ENCODE peak calls at places on chromosomes 2 and 18, in four cellular contexts. One of them, this sample, is unnamed.

GRCh38 chr2:133859578-133859977 is 291.3 kb upstream of the NCKAP5 start:
- DNase-seq in GM12878: no peak
- DNase-seq in choroid plexus epithelial cell: no peak
- DNase-seq in neural progenitor cell: no peak
- DNase-seq in this sample: no peak

GRCh38 chr2:239790721-239791120 is 234.4 kb downstream of the NDUFA10 start:
- DNase-seq in choroid plexus epithelial cell: no peak
- DNase-seq in neural progenitor cell: no peak
- DNase-seq in GM12878: no peak
- DNase-seq in this sample: no peak

GRCh38 chr18:52069201-52069600 is 270.8 kb upstream of the DCC start:
- DNase-seq in neural progenitor cell: no peak
- DNase-seq in GM12878: no peak
- DNase-seq in choroid plexus epithelial cell: no peak
- DNase-seq in this sample: no peak

GRCh38 chr18:36284671-36285295 is 12.7 kb upstream of the FHOD3 start:
- DNase-seq in GM12878: peak
- DNase-seq in neural progenitor cell: peak
- DNase-seq in choroid plexus epithelial cell: peak
- DNase-seq in this sample: peak

GRCh38 chr2:23436346-23437099 is 51.5 kb downstream of the KLHL29 start:
- DNase-seq in choroid plexus epithelial cell: no peak
- DNase-seq in neural progenitor cell: no peak
- DNase-seq in GM12878: no peak
- DNase-seq in this sample: peak

GRCh38 chr2:69122271-69122670 is 109.3 kb downstream of the ANTXR1 start:
- DNase-seq in neural progenitor cell: no peak
- DNase-seq in GM12878: no peak
- DNase-seq in choroid plexus epithelial cell: peak
- DNase-seq in this sample: peak

GRCh38 chr2:101147062-101147461 is 4.1 kb downstream of the TBC1D8 start:
- DNase-seq in choroid plexus epithelial cell: no peak
- DNase-seq in neural progenitor cell: no peak
- DNase-seq in GM12878: no peak
- DNase-seq in this sample: no peak

GRCh38 chr2:212421571-212422334 is 116.8 kb downstream of the ERBB4 start:
- DNase-seq in choroid plexus epithelial cell: no peak
- DNase-seq in neural progenitor cell: no peak
- DNase-seq in GM12878: no peak
- DNase-seq in this sample: peak

GRCh38 chr2:31344447-31344846 is 70.1 kb downstream of the XDH start:
- DNase-seq in neural progenitor cell: no peak
- DNase-seq in GM12878: no peak
- DNase-seq in choroid plexus epithelial cell: no peak
- DNase-seq in this sample: no peak

GRCh38 chr2:65558748-65559147 is 126.3 kb upstream of the SPRED2 start:
- DNase-seq in choroid plexus epithelial cell: no peak
- DNase-seq in GM12878: no peak
- DNase-seq in neural progenitor cell: no peak
- DNase-seq in this sample: no peak

GRCh38 chr2:156157670-156158069 is 174.9 kb downstream of the NR4A2 start:
- DNase-seq in neural progenitor cell: peak
- DNase-seq in choroid plexus epithelial cell: no peak
- DNase-seq in GM12878: no peak
- DNase-seq in this sample: no peak

GRCh38 chr18:31248783-31249521 is 69.0 kb upstream of the DSG1 start:
- DNase-seq in choroid plexus epithelial cell: no peak
- DNase-seq in neural progenitor cell: no peak
- DNase-seq in GM12878: no peak
- DNase-seq in this sample: peak

GRCh38 chr2:11805920-11806319 is 59.5 kb downstream of the LPIN1 start:
- DNase-seq in GM12878: no peak
- DNase-seq in choroid plexus epithelial cell: no peak
- DNase-seq in neural progenitor cell: no peak
- DNase-seq in this sample: no peak

GRCh38 chr18:67144342-67144741 is 372.2 kb downstream of the DSEL start:
- DNase-seq in neural progenitor cell: no peak
- DNase-seq in GM12878: no peak
- DNase-seq in choroid plexus epithelial cell: no peak
- DNase-seq in this sample: no peak

GRCh38 chr2:20411361-20411894 is 35.4 kb upstream of the RHOB start:
- DNase-seq in neural progenitor cell: peak
- DNase-seq in GM12878: no peak
- DNase-seq in choroid plexus epithelial cell: peak
- DNase-seq in this sample: peak

GRCh38 chr2:224442092-224442999 is 40.4 kb upstream of the FAM124B start:
- DNase-seq in choroid plexus epithelial cell: peak
- DNase-seq in neural progenitor cell: no peak
- DNase-seq in GM12878: no peak
- DNase-seq in this sample: peak

GRCh38 chr2:55309441-55309840 is 40.4 kb upstream of the MTIF2 start:
- DNase-seq in GM12878: no peak
- DNase-seq in neural progenitor cell: no peak
- DNase-seq in choroid plexus epithelial cell: peak
- DNase-seq in this sample: peak

GRCh38 chr2:166373951-166374350 is 1.8 kb downstream of the SCN9A start:
- DNase-seq in neural progenitor cell: no peak
- DNase-seq in choroid plexus epithelial cell: peak
- DNase-seq in GM12878: no peak
- DNase-seq in this sample: peak

GRCh38 chr2:155975734-155976133 is 356.8 kb downstream of the NR4A2 start:
- DNase-seq in neural progenitor cell: peak
- DNase-seq in choroid plexus epithelial cell: peak
- DNase-seq in GM12878: no peak
- DNase-seq in this sample: no peak

GRCh38 chr2:11397046-11397445 is 52.6 kb upstream of the ROCK2 start:
- DNase-seq in choroid plexus epithelial cell: no peak
- DNase-seq in neural progenitor cell: no peak
- DNase-seq in GM12878: no peak
- DNase-seq in this sample: no peak

GRCh38 chr2:239247401-239248245 is 153.2 kb downstream of the HDAC4 start:
- DNase-seq in neural progenitor cell: no peak
- DNase-seq in GM12878: no peak
- DNase-seq in choroid plexus epithelial cell: no peak
- DNase-seq in this sample: no peak

GRCh38 chr18:61554946-61555361 is 221.7 kb downstream of the CDH20 start:
- DNase-seq in choroid plexus epithelial cell: peak
- DNase-seq in neural progenitor cell: no peak
- DNase-seq in GM12878: no peak
- DNase-seq in this sample: no peak

GRCh38 chr2:234095301-234095700 is 44.8 kb downstream of the SPP2 start:
- DNase-seq in neural progenitor cell: no peak
- DNase-seq in choroid plexus epithelial cell: no peak
- DNase-seq in GM12878: no peak
- DNase-seq in this sample: no peak

GRCh38 chr2:120262761-120263428 is 10.2 kb downstream of the RALB start:
- DNase-seq in choroid plexus epithelial cell: peak
- DNase-seq in GM12878: no peak
- DNase-seq in neural progenitor cell: peak
- DNase-seq in this sample: peak

GRCh38 chr2:126748929-126749518 is 93.1 kb downstream of the GYPC start:
- DNase-seq in GM12878: no peak
- DNase-seq in neural progenitor cell: no peak
- DNase-seq in choroid plexus epithelial cell: no peak
- DNase-seq in this sample: no peak

GRCh38 chr2:142883526-142883925 is 6.1 kb downstream of the KYNU start:
- DNase-seq in GM12878: no peak
- DNase-seq in neural progenitor cell: no peak
- DNase-seq in choroid plexus epithelial cell: no peak
- DNase-seq in this sample: no peak

GRCh38 chr2:142879191-142879590 is 1.7 kb downstream of the KYNU start:
- DNase-seq in GM12878: no peak
- DNase-seq in choroid plexus epithelial cell: no peak
- DNase-seq in neural progenitor cell: no peak
- DNase-seq in this sample: no peak

GRCh38 chr2:142878061-142878741 is 737 bp downstream of the KYNU start:
- DNase-seq in choroid plexus epithelial cell: no peak
- DNase-seq in GM12878: no peak
- DNase-seq in neural progenitor cell: no peak
- DNase-seq in this sample: no peak

GRCh38 chr2:142880275-142880674 is 2.8 kb downstream of the KYNU start:
- DNase-seq in GM12878: no peak
- DNase-seq in neural progenitor cell: no peak
- DNase-seq in choroid plexus epithelial cell: peak
- DNase-seq in this sample: peak

DNA sequence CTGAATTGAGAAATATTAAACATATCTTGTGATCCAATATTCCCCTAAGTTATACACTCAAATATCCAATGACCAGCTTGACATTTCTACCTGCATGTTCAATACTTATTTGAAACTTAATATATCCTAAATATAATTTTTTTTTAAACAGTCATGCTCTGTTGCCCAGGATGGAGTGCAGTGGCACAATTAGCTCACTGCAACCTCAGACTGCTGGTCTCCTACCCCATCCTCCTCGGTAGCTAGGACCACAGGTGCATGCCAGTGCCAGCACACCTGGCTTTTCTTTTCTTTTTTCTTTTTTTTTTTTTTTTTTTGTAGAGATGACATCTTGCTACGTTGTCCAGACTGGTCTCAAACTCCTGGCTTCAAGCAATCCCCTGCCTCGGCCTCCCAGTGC is 4.2 kb downstream of the KYNU start:
- DNase-seq in choroid plexus epithelial cell: no peak
- DNase-seq in GM12878: no peak
- DNase-seq in neural progenitor cell: no peak
- DNase-seq in this sample: no peak
- H3K4me3 ChIP-seq in choroid plexus epithelial cell: no peak
- H3K4me3 ChIP-seq in GM12878: no peak
- H3K4me3 ChIP-seq in neural progenitor cell: no peak
- H3K4me3 ChIP-seq in this sample: no peak

GRCh38 chr2:231667497-231667896 is 40.8 kb upstream of the PTMA start:
- DNase-seq in neural progenitor cell: no peak
- DNase-seq in GM12878: no peak
- DNase-seq in choroid plexus epithelial cell: no peak
- DNase-seq in this sample: no peak
- TF ChIP-seq CTCF in neural progenitor cell: no peak
- TF ChIP-seq CTCF in GM12878: no peak
- TF ChIP-seq CTCF in choroid plexus epithelial cell: no peak
- TF ChIP-seq CTCF in this sample: no peak

DNA sequence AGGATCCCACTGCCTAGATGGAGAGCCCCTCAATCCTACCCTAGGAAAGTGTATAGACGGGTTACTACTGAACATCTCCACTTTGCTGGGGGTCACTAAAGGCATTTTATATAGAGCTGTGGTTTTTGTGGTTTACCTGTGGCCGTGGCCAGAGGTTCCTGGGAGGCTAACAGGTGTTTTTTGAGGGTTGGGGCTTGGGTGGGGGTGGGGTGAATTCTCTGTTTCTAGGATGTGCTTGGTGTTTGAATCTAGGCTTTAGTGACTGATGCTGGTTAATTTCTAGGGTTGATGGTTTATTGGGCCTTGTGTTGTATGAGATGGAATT is 7.7 kb downstream of the HOXD8 start:
- DNase-seq in GM12878: no peak
- DNase-seq in neural progenitor cell: no peak
- DNase-seq in choroid plexus epithelial cell: no peak
- DNase-seq in this sample: no peak
- H3K4me3 ChIP-seq in GM12878: no peak
- H3K4me3 ChIP-seq in neural progenitor cell: no peak
- H3K4me3 ChIP-seq in choroid plexus epithelial cell: no peak
- H3K4me3 ChIP-seq in this sample: no peak

GRCh38 chr2:217878865-217879595 is 123.8 kb downstream of the TNS1 start:
- DNase-seq in neural progenitor cell: peak
- DNase-seq in GM12878: no peak
- DNase-seq in choroid plexus epithelial cell: no peak
- DNase-seq in this sample: no peak

GRCh38 chr2:217877866-217878265 is 124.9 kb downstream of the TNS1 start:
- DNase-seq in choroid plexus epithelial cell: no peak
- DNase-seq in neural progenitor cell: no peak
- DNase-seq in GM12878: no peak
- DNase-seq in this sample: no peak

GRCh38 chr2:217880891-217881290 is 121.9 kb downstream of the TNS1 start:
- DNase-seq in choroid plexus epithelial cell: peak
- DNase-seq in GM12878: no peak
- DNase-seq in neural progenitor cell: peak
- DNase-seq in this sample: no peak

GRCh38 chr2:217876253-217876570 is 126.6 kb downstream of the TNS1 start:
- DNase-seq in GM12878: no peak
- DNase-seq in neural progenitor cell: no peak
- DNase-seq in choroid plexus epithelial cell: no peak
- DNase-seq in this sample: no peak

DNA sequence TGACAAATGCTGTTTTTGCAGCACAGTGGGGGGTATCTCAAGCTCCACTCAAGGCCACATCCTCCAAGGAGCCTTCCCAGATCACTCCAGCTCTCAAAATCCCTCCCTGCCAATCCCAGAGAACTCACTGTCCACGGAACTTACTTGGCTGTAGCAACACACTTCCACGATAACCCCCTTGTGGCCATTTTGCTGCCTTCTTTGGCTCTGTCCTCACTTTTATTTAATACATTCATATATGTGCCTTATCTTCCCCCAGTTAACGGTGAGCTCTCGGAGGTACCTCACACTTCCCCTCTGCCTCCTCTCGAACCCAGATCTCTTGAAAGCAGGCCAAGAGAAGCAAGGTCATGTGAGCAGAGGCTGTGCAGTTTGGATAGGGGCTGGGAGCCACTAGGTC is 122.3 kb downstream of the TNS1 start:
- DNase-seq in neural progenitor cell: no peak
- DNase-seq in GM12878: no peak
- DNase-seq in choroid plexus epithelial cell: peak
- DNase-seq in this sample: no peak
- TF ChIP-seq CTCF in neural progenitor cell: no peak
- TF ChIP-seq CTCF in GM12878: no peak
- TF ChIP-seq CTCF in choroid plexus epithelial cell: peak
- TF ChIP-seq CTCF in this sample: peak

DNA sequence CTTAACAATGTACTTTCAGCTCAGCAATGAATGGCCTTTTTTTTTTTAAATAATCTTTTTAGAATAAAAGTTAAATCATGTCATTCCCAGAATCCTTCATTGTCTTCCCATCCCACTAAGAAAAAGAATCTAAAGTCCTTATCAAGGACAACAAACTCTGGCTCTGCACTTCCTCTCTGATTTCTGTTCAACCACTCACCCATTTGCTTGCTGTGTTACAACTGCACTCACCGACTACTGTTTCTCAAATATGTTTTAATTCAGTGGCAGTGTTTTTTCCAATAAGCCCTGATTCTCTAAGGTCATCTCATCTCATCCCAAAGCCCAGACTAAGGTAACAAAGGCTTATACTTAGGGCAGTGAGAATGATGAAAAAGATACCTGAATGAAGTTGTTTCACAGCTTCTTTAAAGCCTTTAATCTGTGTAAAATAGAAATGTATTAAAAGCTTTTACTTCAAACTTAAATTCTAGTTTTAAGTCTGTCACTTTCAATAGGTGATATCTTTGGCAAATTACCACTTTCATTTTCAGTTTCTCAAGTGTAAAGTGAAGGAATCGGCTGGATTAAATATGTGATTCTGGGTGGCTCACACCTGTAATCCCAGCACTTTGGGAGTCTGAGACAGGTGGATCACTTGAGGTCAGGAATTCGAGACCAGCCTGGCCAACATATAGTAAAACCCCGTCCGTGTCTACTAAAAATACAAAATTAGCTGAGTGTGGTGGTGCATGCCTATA is 87.6 kb downstream of the RBBP8 start:
- DNase-seq in choroid plexus epithelial cell: no peak
- DNase-seq in neural progenitor cell: no peak
- DNase-seq in GM12878: no peak
- DNase-seq in this sample: no peak
- H3K4me3 ChIP-seq in choroid plexus epithelial cell: no peak
- H3K4me3 ChIP-seq in neural progenitor cell: no peak
- H3K4me3 ChIP-seq in GM12878: peak
- H3K4me3 ChIP-seq in this sample: no peak

GRCh38 chr2:216328347-216328746 is 43.9 kb downstream of the MARCHF4 start:
- DNase-seq in choroid plexus epithelial cell: peak
- DNase-seq in GM12878: no peak
- DNase-seq in neural progenitor cell: peak
- DNase-seq in this sample: peak
- TF ChIP-seq CTCF in choroid plexus epithelial cell: peak
- TF ChIP-seq CTCF in GM12878: no peak
- TF ChIP-seq CTCF in neural progenitor cell: peak
- TF ChIP-seq CTCF in this sample: peak

This sample was measured in cardiac fibroblast.